ENCODE peak calls at places on chromosomes 16 and 17, in five cellular contexts. C is M059J, A is fibroblast of lung, N is GM23338, V is T-helper 22 cell. P is an unnamed sample.
A peak's percentile ranks its signal among the peaks of the same experiment; 100 is the strongest.

GRCh38 chr16:8751481-8752311 is 45.7 kb downstream of the TMEM186 start:
- DNase-seq in C (peak; percentile 78), A (peak; percentile 89), N (peak; percentile 32), V (no peak), P (peak; percentile 66)

GRCh38 chr16:23182675-23183485 is at the start of gene SCNN1G:
- DNase-seq in C (peak; percentile 9), A (peak; percentile 5), N (peak; percentile 52), V (no peak), P (no peak)

GRCh38 chr17:81710514-81711308 is 1.4 kb upstream of the SLC25A10 start:
- DNase-seq in C (no peak), A (no peak), N (no peak), V (no peak), P (peak; percentile 39)

GRCh38 chr17:11279776-11280344 is 38.8 kb downstream of the SHISA6 start:
- DNase-seq in C (no peak), A (no peak), N (no peak), V (no peak), P (no peak)

GRCh38 chr17:70869402-70870085 is 700.2 kb downstream of the KCNJ2 start:
- DNase-seq in C (no peak), A (no peak), N (peak; percentile 80), V (no peak), P (no peak)

GRCh38 chr16:59305850-59306249 is 571.7 kb upstream of the GOT2 start:
- DNase-seq in C (peak; percentile 13), A (peak; percentile 28), N (no peak), V (no peak), P (no peak)

GRCh38 chr16:81280393-81280792 is 34.4 kb upstream of the GAN start:
- DNase-seq in C (peak; percentile 40), A (peak; percentile 54), N (no peak), V (no peak), P (peak; percentile 37)

GRCh38 chr16:79501446-79501845 is 99.1 kb downstream of the MAF start:
- DNase-seq in C (no peak), A (no peak), N (no peak), V (no peak), P (no peak)

GRCh38 chr16:71645450-71645849 is 19.5 kb downstream of the MARVELD3 start:
- DNase-seq in C (peak; percentile 26), A (peak; percentile 30), N (peak; percentile 70), V (no peak), P (peak; percentile 53)

GRCh38 chr16:1082266-1082951 is 9.9 kb downstream of the SSTR5 start:
- DNase-seq in C (peak; percentile 66), A (peak; percentile 41), N (no peak), V (no peak), P (peak; percentile 55)

GRCh38 chr17:74513987-74514631 is 17.2 kb downstream of the CD300LB start:
- DNase-seq in C (peak; percentile 57), A (peak; percentile 74), N (peak; percentile 77), V (peak; percentile 14), P (peak; percentile 65)

GRCh38 chr17:30599424-30600061 is 122.3 kb downstream of the GOSR1 start:
- DNase-seq in C (no peak), A (no peak), N (peak; percentile 88), V (no peak), P (no peak)

GRCh38 chr17:17952691-17953090 is 19.5 kb downstream of the TOM1L2 start:
- DNase-seq in C (no peak), A (no peak), N (peak; percentile 56), V (no peak), P (no peak)

GRCh38 chr16:88744839-88745521 is 38.7 kb downstream of the CTU2 start:
- DNase-seq in C (no peak), A (no peak), N (peak; percentile 48), V (no peak), P (no peak)

GRCh38 chr17:29461807-29462206 is 71.6 kb downstream of the TAOK1 start:
- DNase-seq in C (no peak), A (peak; percentile 24), N (no peak), V (no peak), P (no peak)

GRCh38 chr17:17985555-17985954 is 12.9 kb downstream of the DRC3 start:
- DNase-seq in C (peak; percentile 25), A (no peak), N (peak; percentile 52), V (no peak), P (no peak)

GRCh38 chr17:27497696-27498095 is 41.4 kb downstream of the KSR1 start:
- DNase-seq in C (no peak), A (no peak), N (no peak), V (no peak), P (no peak)

GRCh38 chr17:59842901-59843652 is 49.7 kb downstream of the TUBD1 start:
- DNase-seq in C (peak; percentile 98), A (peak; percentile 98), N (peak; percentile 31), V (peak; percentile 32), P (peak; percentile 99)

GRCh38 chr17:73201215-73202069 is 8.6 kb downstream of the COG1 start:
- DNase-seq in C (peak; percentile 40), A (no peak), N (no peak), V (no peak), P (no peak)

GRCh38 chr17:43994272-43995149 is 9.9 kb upstream of the NAGS start:
- DNase-seq in C (peak; percentile 52), A (peak; percentile 33), N (peak; percentile 86), V (peak; percentile 33), P (peak; percentile 64)

GRCh38 chr17:30519707-30520106 is 42.5 kb downstream of the GOSR1 start:
- DNase-seq in C (peak; percentile 95), A (peak; percentile 94), N (no peak), V (no peak), P (peak; percentile 97)

GRCh38 chr16:68782198-68783174 is 45.4 kb downstream of the CDH1 start:
- DNase-seq in C (peak; percentile 22), A (no peak), N (no peak), V (no peak), P (no peak)

GRCh38 chr16:29830774-29831173 is 10.5 kb downstream of the MVP start:
- DNase-seq in C (no peak), A (no peak), N (no peak), V (no peak), P (no peak)

GRCh38 chr16:78638371-78638770 is 538.9 kb downstream of the WWOX start:
- DNase-seq in C (no peak), A (no peak), N (no peak), V (no peak), P (no peak)

GRCh38 chr16:11386791-11387546 is 41.7 kb downstream of the RMI2 start:
- DNase-seq in C (no peak), A (no peak), N (peak; percentile 93), V (no peak), P (peak; percentile 29)

P was measured in cardiac fibroblast.